ENCODE peak calls at places on chromosomes 1 and 21, in six cellular contexts. Y, J, P, L, M and G are unnamed samples.

GRCh38 chr1:204493145-204493881 is 1.3 kb downstream of the PIK3C2B start:
- DNase-seq in Y (peak), J (no peak), P (peak), L (peak), M (peak), G (no peak)

GRCh38 chr1:84117868-84118267 is 26.2 kb upstream of the PRKACB start:
- DNase-seq in Y (no peak), J (no peak), P (peak), L (no peak), M (no peak), G (no peak)

GRCh38 chr21:31945576-31945975 is 72.8 kb downstream of the HUNK start:
- DNase-seq in Y (no peak), J (no peak), P (peak), L (no peak), M (no peak), G (no peak)

GRCh38 chr1:110098222-110099026 is 13.8 kb upstream of the UBL4B start:
- DNase-seq in Y (no peak), J (no peak), P (no peak), L (no peak), M (no peak), G (no peak)

GRCh38 chr1:65170511-65171142 is 22.6 kb downstream of the AK4 start:
- DNase-seq in Y (no peak), J (no peak), P (peak), L (peak), M (no peak), G (no peak)

GRCh38 chr1:215547009-215547408 is 20.1 kb upstream of the KCTD3 start:
- DNase-seq in Y (no peak), J (no peak), P (no peak), L (no peak), M (no peak), G (no peak)

GRCh38 chr1:161940866-161941591 is 82.6 kb downstream of the OLFML2B start:
- DNase-seq in Y (no peak), J (no peak), P (no peak), L (no peak), M (no peak), G (no peak)

GRCh38 chr1:33056426-33056825 is 19.7 kb upstream of the AK2 start:
- DNase-seq in Y (no peak), J (no peak), P (no peak), L (no peak), M (no peak), G (no peak)

GRCh38 chr21:39397651-39398385 is 47.8 kb downstream of the LCA5L start:
- DNase-seq in Y (no peak), J (no peak), P (no peak), L (no peak), M (no peak), G (no peak)

DNA sequence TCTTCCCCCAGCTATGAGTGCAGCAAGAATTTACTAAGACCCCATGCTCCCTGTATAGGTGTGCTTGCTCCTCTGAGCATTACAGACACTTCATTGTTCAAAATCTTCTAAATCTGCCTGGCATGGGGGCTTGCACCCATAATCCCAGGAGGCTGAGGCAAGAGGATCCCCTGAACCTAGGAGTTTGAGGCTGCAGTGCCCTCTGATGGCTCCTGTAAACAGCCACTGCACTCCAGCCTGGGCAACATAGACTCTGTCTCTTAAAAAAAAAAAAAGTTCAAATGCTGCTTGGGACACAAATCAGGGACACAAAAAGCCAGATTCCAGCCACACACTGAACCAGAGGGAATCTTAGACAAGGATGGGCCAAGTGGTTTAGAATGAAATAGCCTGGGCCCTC is 3.4 kb upstream of the ACOT7 start:
- DNase-seq in Y (no peak), J (no peak), P (no peak), L (no peak), M (no peak), G (no peak)
- TF ChIP-seq CTCF in Y (no peak), J (no peak), P (no peak), L (no peak), M (no peak), G (no peak)

DNA sequence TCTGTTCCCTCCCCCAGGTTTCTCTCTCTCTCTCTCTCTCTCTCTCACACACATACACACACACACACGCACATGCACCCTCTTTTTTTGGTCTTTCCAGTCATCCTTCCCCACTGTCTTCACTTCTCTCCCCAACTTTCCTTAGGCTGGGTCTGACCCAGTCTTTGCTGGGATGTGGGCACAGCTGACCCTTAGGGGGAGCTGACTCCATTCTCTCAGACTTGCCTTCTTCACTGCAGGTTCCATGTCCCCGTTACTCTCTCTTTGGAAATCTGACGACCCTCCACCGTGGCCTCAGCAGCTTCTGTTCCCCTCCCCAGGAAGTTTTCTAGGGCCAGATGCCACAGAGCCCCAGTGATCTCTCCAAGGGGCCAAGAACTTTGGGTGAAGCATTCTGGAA is 2.1 kb downstream of the DISP3 start:
- DNase-seq in Y (no peak), J (no peak), P (no peak), L (no peak), M (no peak), G (no peak)
- TF ChIP-seq CTCF in Y (no peak), J (no peak), P (no peak), L (no peak), M (no peak), G (no peak)

GRCh38 chr1:57464756-57465155 is 40.9 kb upstream of the DAB1 start:
- DNase-seq in Y (no peak), J (no peak), P (no peak), L (no peak), M (no peak), G (no peak)

GRCh38 chr1:57470028-57470427 is 46.2 kb upstream of the DAB1 start:
- DNase-seq in Y (no peak), J (no peak), P (peak), L (no peak), M (no peak), G (no peak)

GRCh38 chr1:57467825-57468224 is 44.0 kb upstream of the DAB1 start:
- DNase-seq in Y (no peak), J (no peak), P (no peak), L (no peak), M (no peak), G (no peak)

GRCh38 chr1:57471995-57472394 is 48.1 kb upstream of the DAB1 start:
- DNase-seq in Y (no peak), J (no peak), P (no peak), L (no peak), M (no peak), G (no peak)

DNA sequence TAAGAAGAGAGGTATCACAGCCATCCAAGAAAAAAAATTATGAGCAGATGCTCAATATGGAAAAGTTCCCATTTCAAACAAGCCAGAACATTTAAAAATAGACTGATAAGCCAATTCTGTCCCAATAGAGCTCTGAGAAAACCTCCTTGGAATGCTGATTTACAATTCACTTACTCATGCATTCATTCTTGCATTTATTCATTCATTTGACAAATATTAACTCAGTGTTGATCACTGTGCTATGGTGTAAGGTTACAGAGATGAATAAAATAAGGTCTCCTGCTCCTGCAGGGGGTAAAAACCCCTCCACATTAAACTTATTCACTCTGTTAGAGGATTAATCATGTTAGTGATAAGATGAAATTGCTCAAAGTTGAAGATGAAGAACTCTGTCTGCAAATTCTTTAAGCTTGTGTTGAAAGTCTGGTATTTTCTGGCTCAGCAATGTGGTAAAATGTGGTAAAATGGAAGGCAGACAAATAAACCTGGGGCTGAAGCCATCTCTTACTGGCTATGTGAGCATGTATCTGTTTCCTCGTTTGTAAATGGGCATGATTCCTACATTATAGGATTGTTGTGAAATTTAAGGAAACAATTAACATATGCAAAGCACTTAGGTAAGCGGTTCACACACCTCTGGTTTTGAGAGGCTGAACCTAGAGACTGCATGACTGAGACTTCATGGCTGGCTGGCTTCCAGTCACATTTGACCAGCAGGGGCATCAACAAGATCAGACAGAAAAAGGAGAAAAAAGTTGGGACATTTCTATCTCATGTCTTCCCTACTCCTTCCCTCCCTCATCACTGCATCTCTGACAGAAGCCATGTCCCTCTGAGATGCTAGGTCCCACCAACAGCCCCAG is 45.0 kb upstream of the DAB1 start:
- DNase-seq in Y (no peak), J (no peak), P (peak), L (no peak), M (no peak), G (no peak)
- TF ChIP-seq CTCF in Y (no peak), J (no peak), P (no peak), L (no peak), M (no peak), G (no peak)

DNA sequence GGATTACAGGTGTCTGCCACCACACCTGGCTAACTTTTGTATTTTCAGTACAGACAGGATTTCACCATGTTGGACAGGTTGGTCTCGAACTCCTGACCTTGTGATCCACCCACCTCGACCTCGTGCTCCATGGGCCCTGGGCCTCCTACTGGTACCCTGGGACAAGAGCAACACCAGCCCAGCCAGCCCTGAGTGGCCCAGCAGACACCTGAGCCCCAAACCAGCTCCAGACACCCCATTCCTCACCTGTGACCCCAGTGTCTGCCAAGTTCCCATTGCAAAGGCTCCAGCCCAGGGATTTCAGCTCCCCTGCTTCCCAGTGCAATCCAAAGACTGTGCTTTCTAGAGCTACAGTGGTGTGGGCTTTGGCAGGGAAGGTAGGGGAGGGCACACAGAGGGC is 14.6 kb downstream of the MEF2D start:
- DNase-seq in Y (no peak), J (no peak), P (no peak), L (no peak), M (no peak), G (no peak)
- TF ChIP-seq CTCF in Y (no peak), J (no peak), P (no peak), L (no peak), M (no peak), G (no peak)

GRCh38 chr1:183580281-183580682 is 10.0 kb downstream of the NCF2 start:
- DNase-seq in Y (no peak), J (no peak), P (no peak), L (no peak), M (peak), G (no peak)
- TF ChIP-seq CTCF in Y (no peak), J (peak), P (peak), L (no peak), M (no peak), G (no peak)